ENCODE peak calls at places on chromosomes 2 and 18, in five cellular contexts. One of them, this sample, is unnamed.

GRCh38 chr18:28175930-28176673 is 828 bp downstream of the CDH2 start:
- DNase-seq in breast epithelium: no peak
- DNase-seq in kidney: no peak
- DNase-seq in colonic mucosa: no peak
- DNase-seq in tibial nerve: no peak
- DNase-seq in this sample: peak

GRCh38 chr18:74916773-74917393 is 292.1 kb downstream of the PTGR3 start:
- DNase-seq in tibial nerve: no peak
- DNase-seq in kidney: no peak
- DNase-seq in colonic mucosa: no peak
- DNase-seq in breast epithelium: no peak
- DNase-seq in this sample: no peak

GRCh38 chr2:76861708-76862107 is 660.5 kb downstream of the LRRTM4 start:
- DNase-seq in breast epithelium: no peak
- DNase-seq in kidney: no peak
- DNase-seq in tibial nerve: no peak
- DNase-seq in colonic mucosa: no peak
- DNase-seq in this sample: no peak

GRCh38 chr2:191105082-191105481 is 45.7 kb downstream of the STAT4 start:
- DNase-seq in tibial nerve: no peak
- DNase-seq in colonic mucosa: no peak
- DNase-seq in breast epithelium: no peak
- DNase-seq in kidney: no peak
- DNase-seq in this sample: no peak

GRCh38 chr2:75548036-75548573 is 12.6 kb downstream of the EVA1A start:
- DNase-seq in kidney: no peak
- DNase-seq in colonic mucosa: no peak
- DNase-seq in breast epithelium: no peak
- DNase-seq in tibial nerve: no peak
- DNase-seq in this sample: no peak

GRCh38 chr2:128346811-128347558 is 28.3 kb upstream of the HS6ST1 start:
- DNase-seq in kidney: peak
- DNase-seq in tibial nerve: no peak
- DNase-seq in breast epithelium: no peak
- DNase-seq in colonic mucosa: no peak
- DNase-seq in this sample: no peak

GRCh38 chr18:72720116-72720515 is 147.7 kb downstream of the NETO1 start:
- DNase-seq in colonic mucosa: no peak
- DNase-seq in tibial nerve: no peak
- DNase-seq in breast epithelium: no peak
- DNase-seq in kidney: no peak
- DNase-seq in this sample: no peak

GRCh38 chr2:190856985-190857384 is 23.6 kb upstream of the GLS start:
- DNase-seq in breast epithelium: no peak
- DNase-seq in tibial nerve: no peak
- DNase-seq in colonic mucosa: no peak
- DNase-seq in kidney: no peak
- DNase-seq in this sample: no peak

GRCh38 chr18:76412010-76412817 is 82.8 kb downstream of the ZNF516 start:
- DNase-seq in tibial nerve: no peak
- DNase-seq in kidney: no peak
- DNase-seq in colonic mucosa: no peak
- DNase-seq in breast epithelium: no peak
- DNase-seq in this sample: no peak

GRCh38 chr2:234099266-234099665 is 48.8 kb downstream of the SPP2 start:
- DNase-seq in kidney: no peak
- DNase-seq in breast epithelium: no peak
- DNase-seq in colonic mucosa: no peak
- DNase-seq in tibial nerve: no peak
- DNase-seq in this sample: no peak

GRCh38 chr2:203583696-203584095 is 48.6 kb upstream of the RAPH1 start:
- DNase-seq in kidney: no peak
- DNase-seq in colonic mucosa: no peak
- DNase-seq in breast epithelium: no peak
- DNase-seq in tibial nerve: no peak
- DNase-seq in this sample: no peak

GRCh38 chr2:203583084-203583695 is 48.1 kb upstream of the RAPH1 start:
- DNase-seq in breast epithelium: no peak
- DNase-seq in kidney: no peak
- DNase-seq in tibial nerve: no peak
- DNase-seq in colonic mucosa: no peak
- DNase-seq in this sample: no peak

GRCh38 chr2:203584784-203585183 is 49.7 kb upstream of the RAPH1 start:
- DNase-seq in kidney: no peak
- DNase-seq in tibial nerve: no peak
- DNase-seq in breast epithelium: no peak
- DNase-seq in colonic mucosa: peak
- DNase-seq in this sample: no peak

GRCh38 chr2:203580846-203581245 is 45.7 kb upstream of the RAPH1 start:
- DNase-seq in colonic mucosa: no peak
- DNase-seq in breast epithelium: no peak
- DNase-seq in kidney: no peak
- DNase-seq in tibial nerve: no peak
- DNase-seq in this sample: no peak

DNA sequence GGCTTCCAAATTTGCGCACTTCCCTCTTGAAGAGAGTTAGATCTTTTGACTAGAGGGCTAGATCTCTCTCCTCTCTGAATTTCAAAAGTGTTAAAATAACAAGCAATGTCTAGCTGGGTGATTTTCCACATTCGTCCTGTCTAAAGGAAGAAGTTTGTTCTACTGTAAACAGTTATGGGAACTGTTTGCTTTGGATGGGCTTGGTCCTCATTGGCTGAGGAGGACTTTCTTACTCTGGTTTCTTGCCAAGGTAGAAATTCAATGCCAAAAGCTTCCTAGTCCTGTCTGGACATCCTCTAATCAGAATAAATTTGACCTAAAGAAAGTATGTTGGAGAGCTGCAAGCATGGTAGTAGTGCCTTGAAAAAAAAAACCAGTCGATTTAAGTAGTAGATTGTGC is 47.4 kb upstream of the RAPH1 start:
- DNase-seq in colonic mucosa: peak
- DNase-seq in breast epithelium: no peak
- DNase-seq in kidney: no peak
- DNase-seq in tibial nerve: no peak
- DNase-seq in this sample: no peak
- H3K27ac ChIP-seq in colonic mucosa: peak
- H3K27ac ChIP-seq in breast epithelium: peak
- H3K27ac ChIP-seq in kidney: no peak
- H3K27ac ChIP-seq in tibial nerve: peak
- H3K27ac ChIP-seq in this sample: no peak

DNA sequence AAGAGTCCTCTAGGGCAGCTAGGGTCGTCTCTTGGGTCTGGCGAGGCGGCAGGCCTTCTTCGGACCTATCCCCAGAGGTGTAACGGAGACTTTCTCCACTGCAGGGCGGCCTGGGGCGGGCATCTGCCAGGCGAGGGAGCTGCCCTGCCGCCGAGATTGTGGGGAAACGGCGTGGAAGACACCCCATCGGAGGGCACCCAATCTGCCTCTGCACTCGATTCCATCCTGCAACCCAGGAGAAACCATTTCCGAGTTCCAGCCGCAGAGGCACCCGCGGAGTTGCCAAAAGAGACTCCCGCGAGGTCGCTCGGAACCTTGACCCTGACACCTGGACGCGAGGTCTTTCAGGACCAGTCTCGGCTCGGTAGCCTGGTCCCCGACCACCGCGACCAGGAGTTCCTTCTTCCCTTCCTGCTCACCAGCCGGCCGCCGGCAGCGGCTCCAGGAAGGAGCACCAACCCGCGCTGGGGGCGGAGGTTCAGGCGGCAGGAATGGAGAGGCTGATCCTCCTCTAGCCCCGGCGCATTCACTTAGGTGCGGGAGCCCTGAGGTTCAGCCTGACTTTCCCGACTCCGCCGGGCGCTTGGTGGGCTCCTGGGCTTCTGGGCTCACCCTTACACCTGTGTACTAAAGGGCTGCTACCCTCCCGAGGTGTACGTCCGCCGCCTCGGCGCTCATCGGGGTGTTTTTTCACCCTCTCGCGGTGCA is 8.2 kb downstream of the SIX2 start:
- DNase-seq in kidney: no peak
- DNase-seq in tibial nerve: no peak
- DNase-seq in breast epithelium: no peak
- DNase-seq in colonic mucosa: no peak
- DNase-seq in this sample: no peak
- H3K27ac ChIP-seq in kidney: no peak
- H3K27ac ChIP-seq in tibial nerve: no peak
- H3K27ac ChIP-seq in breast epithelium: no peak
- H3K27ac ChIP-seq in colonic mucosa: no peak
- H3K27ac ChIP-seq in this sample: no peak

DNA sequence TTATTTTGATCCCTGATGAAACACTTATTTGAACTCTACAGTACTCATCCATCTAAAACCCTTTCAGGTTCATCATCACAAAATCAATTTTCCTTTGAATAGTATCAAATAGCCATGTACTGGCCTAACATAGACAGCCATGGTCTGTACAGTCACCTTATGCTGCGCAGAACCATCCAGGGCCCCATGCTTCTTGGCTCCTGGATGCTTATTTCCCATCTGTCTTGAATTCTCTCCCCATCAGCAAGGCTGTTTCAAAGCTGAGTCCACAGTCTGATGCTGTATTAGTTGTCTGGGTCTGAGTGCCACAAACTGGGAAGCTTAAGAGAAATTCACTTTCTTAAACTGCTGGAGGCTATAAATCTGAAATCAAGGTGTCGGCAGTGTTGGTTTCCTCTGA is 290.2 kb downstream of the OSR1 start:
- DNase-seq in tibial nerve: no peak
- DNase-seq in kidney: no peak
- DNase-seq in breast epithelium: no peak
- DNase-seq in colonic mucosa: no peak
- DNase-seq in this sample: no peak
- H3K27ac ChIP-seq in tibial nerve: no peak
- H3K27ac ChIP-seq in kidney: no peak
- H3K27ac ChIP-seq in breast epithelium: no peak
- H3K27ac ChIP-seq in colonic mucosa: no peak
- H3K27ac ChIP-seq in this sample: no peak

GRCh38 chr18:48052291-48052840 is 121.9 kb upstream of the SMAD2 start:
- DNase-seq in tibial nerve: no peak
- DNase-seq in colonic mucosa: no peak
- DNase-seq in kidney: peak
- DNase-seq in breast epithelium: no peak
- DNase-seq in this sample: no peak
- H3K27ac ChIP-seq in tibial nerve: no peak
- H3K27ac ChIP-seq in colonic mucosa: no peak
- H3K27ac ChIP-seq in kidney: no peak
- H3K27ac ChIP-seq in breast epithelium: no peak
- H3K27ac ChIP-seq in this sample: no peak